ENCODE peak calls at places on chromosomes 13 and 19, in four cellular contexts. Z is neuronal stem cell; V is breast epithelium; L is CD4-positive, alpha-beta memory T cell. M is an unnamed sample. For H3K4me1, the result is how much of the 10 kb centered on the place peaks cover.

GRCh38 chr13:30978981-30979956 is 46.8 kb downstream of the TEX26 start:
- DNase-seq in Z (peak), L (peak), V (no peak), M (peak)

GRCh38 chr13:48790996-48791395 is 137.3 kb downstream of the CYSLTR2 start:
- DNase-seq in Z (no peak), L (no peak), V (no peak), M (no peak)

GRCh38 chr13:73059460-73060250 is 850 bp downstream of the KLF5 start:
- DNase-seq in V (peak), L (peak), Z (peak), M (peak)

GRCh38 chr19:16017138-16017490 is 59.2 kb upstream of the TPM4 start:
- DNase-seq in L (no peak), Z (no peak), V (no peak), M (no peak)

GRCh38 chr13:113207890-113208423 is 512 bp downstream of the PCID2 start:
- DNase-seq in L (no peak), V (no peak), Z (peak), M (peak)

GRCh38 chr13:36918246-36919060 is 1.6 kb downstream of the SMAD9 start:
- DNase-seq in V (no peak), L (no peak), Z (no peak), M (no peak)

GRCh38 chr13:30103161-30103858 is 204.0 kb downstream of the KATNAL1 start:
- DNase-seq in V (no peak), L (no peak), Z (no peak), M (no peak)

GRCh38 chr13:93984876-93985275 is 494.6 kb downstream of the DCT start:
- DNase-seq in Z (no peak), L (no peak), V (no peak), M (no peak)

GRCh38 chr19:31316201-31316951 is 32.9 kb downstream of the TSHZ3 start:
- DNase-seq in L (no peak), Z (peak), V (no peak), M (no peak)

GRCh38 chr19:4878491-4878968 is 11.1 kb upstream of the PLIN3 start:
- DNase-seq in Z (no peak), L (no peak), V (peak), M (no peak)

GRCh38 chr19:12733369-12733896 is 1.1 kb downstream of the TRIR start:
- DNase-seq in L (peak), V (no peak), Z (peak), M (peak)

GRCh38 chr19:56142897-56143434 is 1.9 kb downstream of the ZNF444 start:
- DNase-seq in V (no peak), L (no peak), Z (no peak), M (no peak)

GRCh38 chr13:113857531-113858195 is 6.2 kb downstream of the GAS6 start:
- DNase-seq in Z (no peak), L (no peak), V (peak), M (no peak)

GRCh38 chr13:88074794-88075509 is 403.8 kb downstream of the SLITRK5 start:
- DNase-seq in Z (no peak), L (no peak), V (no peak), M (no peak)

GRCh38 chr13:106446011-106446410 is 89.5 kb downstream of the EFNB2 start:
- DNase-seq in V (no peak), L (no peak), Z (no peak), M (no peak)

GRCh38 chr19:12647490-12648071 is 19.0 kb downstream of the MAN2B1 start:
- DNase-seq in L (no peak), Z (no peak), V (no peak), M (no peak)

GRCh38 chr13:76106763-76107162 is 470.6 kb downstream of the LMO7 start:
- DNase-seq in L (no peak), Z (no peak), V (no peak), M (no peak)

GRCh38 chr19:38417544-38418506 is 8.2 kb downstream of the RASGRP4 start:
- DNase-seq in V (no peak), L (peak), Z (peak), M (peak)

GRCh38 chr13:30319703-30320102 is 12.4 kb upstream of the KATNAL1 start:
- DNase-seq in L (no peak), Z (no peak), V (no peak), M (no peak)

GRCh38 chr19:8262431-8262830 is 45.7 kb downstream of the CD320 start:
- DNase-seq in Z (no peak), L (no peak), V (no peak), M (no peak)

GRCh38 chr13:33639158-33639557 is 178.8 kb upstream of the RFC3 start:
- DNase-seq in V (no peak), Z (no peak), L (no peak), M (no peak)

GRCh38 chr13:52053460-52053859 is 29.0 kb downstream of the UTP14C start:
- DNase-seq in Z (no peak), L (no peak), V (no peak), M (no peak)

GRCh38 chr19:33220115-33220514 is 5.5 kb downstream of the SLC7A10 start:
- DNase-seq in L (no peak), Z (no peak), V (no peak), M (no peak)

GRCh38 chr13:44629465-44630183 is 53.5 kb upstream of the TSC22D1 start:
- DNase-seq in V (no peak), L (no peak), Z (no peak), M (no peak)

GRCh38 chr13:30748717-30749116 is 13.4 kb downstream of the ALOX5AP start:
- DNase-seq in L (no peak), V (no peak), Z (no peak), M (no peak)

GRCh38 chr13:95115525-95115924 is 185.7 kb downstream of the ABCC4 start:
- DNase-seq in Z (no peak), V (no peak), L (no peak), M (no peak)

GRCh38 chr13:34897220-34897619 is 44.9 kb upstream of the NBEA start:
- DNase-seq in V (no peak), L (no peak), Z (no peak), M (no peak)

GRCh38 chr13:33845572-33846305 is 27.8 kb downstream of the RFC3 start:
- DNase-seq in V (no peak), Z (no peak), L (no peak), M (no peak)

GRCh38 chr13:50191004-50191403 is 175.8 kb downstream of the KCNRG start:
- DNase-seq in L (no peak), Z (no peak), V (no peak), M (no peak)

GRCh38 chr19:17754634-17755532 is 3.6 kb downstream of the FCHO1 start:
- DNase-seq in Z (no peak), L (no peak), V (no peak), M (no peak)

GRCh38 chr19:10797541-10798256 is 38.3 kb downstream of the TMED1 start:
- DNase-seq in V (no peak), Z (no peak), L (peak), M (peak)

GRCh38 chr13:40668335-40668734 is 1.9 kb upstream of the FOXO1 start:
- DNase-seq in V (no peak), Z (no peak), L (no peak), M (peak)

GRCh38 chr19:11767633-11768133 is 883 bp downstream of the ZNF441 start:
- DNase-seq in L (no peak), Z (no peak), V (peak), M (no peak)

GRCh38 chr19:5968431-5969373 is 9.2 kb downstream of the RANBP3 start:
- DNase-seq in V (no peak), L (no peak), Z (no peak), M (no peak)

GRCh38 chr13:90253806-90254205 is 1093.7 kb upstream of the MIR17HG start:
- DNase-seq in L (no peak), Z (no peak), V (no peak), M (no peak)

GRCh38 chr13:72208112-72208645 is 341.2 kb upstream of the DACH1 start:
- DNase-seq in Z (no peak), V (no peak), L (no peak), M (no peak)

GRCh38 chr13:114275309-114275708 is 6.1 kb upstream of the UPF3A start:
- DNase-seq in Z (no peak), L (no peak), V (no peak), M (no peak)

GRCh38 chr19:3499738-3500428 is 591 bp downstream of the DOHH start:
- DNase-seq in V (no peak), L (no peak), Z (no peak), M (no peak)

GRCh38 chr19:35269425-35270117 is 809 bp downstream of the USF2 start:
- DNase-seq in V (peak), Z (peak), L (peak), M (peak)
- H3K4me1 ChIP-seq in V (under half), Z (under half), L (under half), M (under half)

GRCh38 chr13:27396252-27396846 is 28.1 kb upstream of the GTF3A start:
- DNase-seq in V (no peak), Z (no peak), L (no peak), M (no peak)
- H3K27ac ChIP-seq in V (no peak), Z (no peak), L (no peak), M (no peak)

GRCh38 chr19:43782311-43782660 is 1.5 kb upstream of the KCNN4 start:
- DNase-seq in Z (no peak), V (no peak), L (no peak), M (no peak)

GRCh38 chr19:43781630-43782310 is 997 bp upstream of the KCNN4 start:
- DNase-seq in Z (no peak), V (no peak), L (no peak), M (no peak)

GRCh38 chr19:43779820-43780219 is 953 bp downstream of the KCNN4 start:
- DNase-seq in Z (no peak), L (no peak), V (no peak), M (no peak)

GRCh38 chr19:43779147-43779819 is 1.5 kb downstream of the KCNN4 start:
- DNase-seq in Z (no peak), V (peak), L (no peak), M (no peak)

GRCh38 chr19:43780706-43781525 is at the start of gene KCNN4:
- DNase-seq in V (no peak), Z (no peak), L (peak), M (peak)
- H3K4me1 ChIP-seq in V (under half), Z (under half), L (half or more), M (half or more)

DNA sequence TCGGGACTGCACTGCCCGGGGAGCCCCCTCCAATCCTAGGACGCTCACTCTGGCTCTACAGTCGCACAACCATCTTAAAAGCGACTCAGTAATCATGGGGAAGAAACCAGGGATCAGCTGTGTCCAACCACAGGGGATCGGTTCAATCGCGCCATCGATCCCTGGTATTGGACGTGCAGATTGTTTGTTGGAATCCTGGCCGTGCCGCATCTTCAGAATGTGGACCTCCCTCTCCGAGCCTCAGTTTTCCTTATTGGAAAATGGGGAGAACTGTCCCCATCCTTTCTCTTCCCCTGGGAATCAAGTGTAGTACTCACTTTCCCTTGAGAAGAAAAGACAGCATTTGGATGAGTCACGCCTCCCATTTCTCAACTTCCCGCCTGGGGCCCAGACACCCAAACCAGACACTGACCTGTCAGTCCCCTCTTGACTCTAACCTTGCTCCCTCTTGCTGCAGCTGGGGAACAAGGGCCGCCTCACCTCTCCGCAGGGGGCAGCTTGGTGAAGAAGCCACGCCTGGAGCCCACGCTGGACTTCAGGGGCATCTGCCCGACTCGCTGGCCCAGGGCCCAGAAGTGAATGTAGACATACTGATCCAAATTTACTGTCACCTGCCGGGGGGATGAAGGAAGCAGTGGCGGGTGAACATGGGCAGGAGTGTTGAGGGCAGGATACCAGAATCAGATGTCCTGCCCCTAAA is 17.6 kb downstream of the EMP3 start:
- DNase-seq in V (no peak), L (no peak), Z (no peak), M (no peak)
- H3K27ac ChIP-seq in V (no peak), L (no peak), Z (no peak), M (no peak)

DNA sequence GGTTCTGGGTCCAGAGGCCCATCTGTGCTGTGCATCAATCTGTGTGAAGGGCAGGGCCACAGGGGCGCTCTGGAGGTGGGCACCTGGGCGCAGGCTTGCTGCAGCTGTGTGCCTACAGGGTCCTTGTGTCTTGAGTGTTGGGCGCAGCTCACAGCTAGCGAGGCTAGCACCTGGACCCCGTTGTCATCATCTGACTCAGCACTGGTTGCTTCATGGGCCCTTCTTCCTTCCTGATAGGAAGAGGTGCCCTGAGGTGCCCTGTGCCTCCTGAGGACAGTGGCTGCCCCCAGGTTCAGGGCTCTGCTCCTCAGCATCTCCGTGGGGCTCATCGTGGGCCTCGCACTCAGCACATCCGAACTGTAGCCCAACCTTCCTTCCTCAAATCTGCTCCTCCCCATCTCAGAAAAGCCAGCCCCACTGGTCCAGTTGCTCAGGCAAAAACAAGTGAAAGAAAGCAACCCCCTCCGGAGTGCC is 54.8 kb downstream of the GATAD2A start:
- DNase-seq in L (peak), V (no peak), Z (no peak), M (peak)
- H3K4me1 ChIP-seq in L (half or more), V (under half), Z (half or more), M (half or more)

DNA sequence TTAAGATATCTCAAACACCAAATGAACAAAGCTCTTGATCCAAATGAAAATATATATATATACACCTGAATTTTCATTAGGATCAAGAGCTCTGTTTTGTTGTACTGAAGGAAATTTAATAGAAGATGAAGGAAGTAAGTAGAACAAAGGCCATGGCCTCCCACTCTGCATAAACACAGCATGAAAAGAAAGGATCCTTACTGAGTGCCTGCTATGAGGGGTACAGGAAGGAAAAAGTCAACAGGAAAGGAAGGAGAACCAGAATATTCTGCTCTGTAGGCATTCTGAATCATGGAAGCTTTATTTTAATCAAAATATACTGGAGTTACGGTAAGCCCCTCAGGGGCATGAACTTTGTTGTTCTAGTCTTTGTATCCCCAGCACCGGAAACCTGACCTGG is 22.1 kb downstream of the TMTC4 start:
- DNase-seq in L (no peak), Z (no peak), V (no peak), M (no peak)
- H3K27ac ChIP-seq in L (no peak), Z (no peak), V (no peak), M (no peak)

GRCh38 chr13:110415669-110416068 is 108.6 kb downstream of the COL4A2 start:
- DNase-seq in Z (no peak), L (no peak), V (peak), M (no peak)

GRCh38 chr13:110417537-110417908 is 110.4 kb downstream of the COL4A2 start:
- DNase-seq in L (no peak), Z (no peak), V (no peak), M (no peak)

GRCh38 chr13:110414283-110414682 is 107.2 kb downstream of the COL4A2 start:
- DNase-seq in Z (no peak), V (peak), L (no peak), M (no peak)

GRCh38 chr13:110413311-110414040 is 106.4 kb downstream of the COL4A2 start:
- DNase-seq in L (no peak), V (peak), Z (no peak), M (no peak)

DNA sequence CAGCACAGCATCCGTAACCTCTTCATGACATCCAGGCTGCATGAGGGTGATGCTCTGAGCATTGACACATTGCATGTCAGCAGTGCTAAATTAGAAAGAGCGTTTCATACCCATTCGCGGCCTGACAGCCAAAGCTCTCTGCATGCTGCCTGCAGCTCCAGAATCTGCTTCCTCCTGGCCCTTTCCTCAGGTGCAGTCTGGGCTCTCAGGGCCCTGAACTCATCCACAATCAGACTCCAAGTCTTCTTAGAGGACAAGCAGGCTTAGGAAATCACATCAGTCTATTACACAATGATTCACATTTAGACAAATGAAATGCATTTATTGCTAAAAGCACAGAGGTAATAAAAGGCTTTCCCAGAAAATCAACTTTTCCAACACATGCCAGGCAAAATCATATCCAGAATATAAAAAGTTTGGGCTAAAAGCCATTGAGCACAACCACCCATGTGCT is 109.1 kb downstream of the COL4A2 start:
- DNase-seq in Z (no peak), V (peak), L (no peak), M (no peak)
- H3K4me1 ChIP-seq in Z (under half), V (under half), L (under half), M (under half)

GRCh38 chr19:58477871-58478270 is 1.7 kb downstream of the ZNF446 start:
- DNase-seq in V (no peak), L (no peak), Z (no peak), M (no peak)

GRCh38 chr19:58477130-58477529 is 978 bp downstream of the ZNF446 start:
- DNase-seq in V (no peak), Z (no peak), L (no peak), M (no peak)

GRCh38 chr19:58474997-58475713 is 997 bp upstream of the ZNF446 start:
- DNase-seq in Z (no peak), V (no peak), L (no peak), M (no peak)

GRCh38 chr19:58475714-58476497 is at the start of gene ZNF446:
- DNase-seq in L (peak), Z (peak), V (peak), M (peak)

GRCh38 chr19:58476498-58477015 is 405 bp downstream of the ZNF446 start:
- DNase-seq in L (no peak), V (no peak), Z (no peak), M (no peak)
- H3K27ac ChIP-seq in L (peak), V (peak), Z (peak), M (peak)

M was measured in CD4-positive, CD25-positive, alpha-beta regulatory T cell.